ENCODE peak calls at places on chromosomes 5 and 9, in four cellular contexts. One of them, this sample, is unnamed. For H3K4me1, the result is how much of the 10 kb centered on the place peaks cover.

GRCh38 chr9:20640331-20641187 is 18.3 kb upstream of the MLLT3 start:
- DNase-seq in transverse colon: peak
- DNase-seq in GM23248: peak
- DNase-seq in IMR-90: peak
- DNase-seq in this sample: peak

GRCh38 chr9:5052858-5053257 is 67.8 kb downstream of the JAK2 start:
- DNase-seq in transverse colon: no peak
- DNase-seq in GM23248: peak
- DNase-seq in IMR-90: peak
- DNase-seq in this sample: no peak

GRCh38 chr5:174376056-174376455 is 330.6 kb downstream of the NSG2 start:
- DNase-seq in GM23248: no peak
- DNase-seq in IMR-90: no peak
- DNase-seq in transverse colon: no peak
- DNase-seq in this sample: no peak

GRCh38 chr9:78669591-78669990 is 372.7 kb downstream of the PSAT1 start:
- DNase-seq in transverse colon: no peak
- DNase-seq in IMR-90: peak
- DNase-seq in GM23248: no peak
- DNase-seq in this sample: no peak

GRCh38 chr9:124206391-124206790 is 51.4 kb upstream of the NEK6 start:
- DNase-seq in GM23248: no peak
- DNase-seq in transverse colon: no peak
- DNase-seq in IMR-90: no peak
- DNase-seq in this sample: no peak

GRCh38 chr5:3266861-3267260 is 328.8 kb upstream of the IRX1 start:
- DNase-seq in transverse colon: no peak
- DNase-seq in IMR-90: no peak
- DNase-seq in GM23248: no peak
- DNase-seq in this sample: no peak

GRCh38 chr5:57037355-57037754 is 85.4 kb upstream of the MIER3 start:
- DNase-seq in transverse colon: no peak
- DNase-seq in GM23248: no peak
- DNase-seq in IMR-90: no peak
- DNase-seq in this sample: no peak

GRCh38 chr5:154138701-154139100 is 51.8 kb upstream of the GALNT10 start:
- DNase-seq in transverse colon: no peak
- DNase-seq in GM23248: no peak
- DNase-seq in IMR-90: no peak
- DNase-seq in this sample: no peak

GRCh38 chr5:23482642-23483041 is 24.8 kb upstream of the PRDM9 start:
- DNase-seq in transverse colon: no peak
- DNase-seq in IMR-90: no peak
- DNase-seq in GM23248: no peak
- DNase-seq in this sample: no peak

GRCh38 chr5:177133845-177134652 is 476 bp downstream of the NSD1 start:
- DNase-seq in GM23248: peak
- DNase-seq in transverse colon: peak
- DNase-seq in IMR-90: peak
- DNase-seq in this sample: peak

GRCh38 chr9:136692190-136693134 is 5.2 kb upstream of the AGPAT2 start:
- DNase-seq in IMR-90: no peak
- DNase-seq in GM23248: no peak
- DNase-seq in transverse colon: no peak
- DNase-seq in this sample: no peak

GRCh38 chr9:136690104-136690840 is 3.0 kb upstream of the AGPAT2 start:
- DNase-seq in transverse colon: no peak
- DNase-seq in IMR-90: no peak
- DNase-seq in GM23248: no peak
- DNase-seq in this sample: no peak

GRCh38 chr9:136690841-136691261 is 3.6 kb upstream of the AGPAT2 start:
- DNase-seq in IMR-90: no peak
- DNase-seq in GM23248: no peak
- DNase-seq in transverse colon: no peak
- DNase-seq in this sample: no peak

GRCh38 chr9:136693135-136693489 is 5.9 kb upstream of the AGPAT2 start:
- DNase-seq in GM23248: no peak
- DNase-seq in transverse colon: no peak
- DNase-seq in IMR-90: no peak
- DNase-seq in this sample: no peak

DNA sequence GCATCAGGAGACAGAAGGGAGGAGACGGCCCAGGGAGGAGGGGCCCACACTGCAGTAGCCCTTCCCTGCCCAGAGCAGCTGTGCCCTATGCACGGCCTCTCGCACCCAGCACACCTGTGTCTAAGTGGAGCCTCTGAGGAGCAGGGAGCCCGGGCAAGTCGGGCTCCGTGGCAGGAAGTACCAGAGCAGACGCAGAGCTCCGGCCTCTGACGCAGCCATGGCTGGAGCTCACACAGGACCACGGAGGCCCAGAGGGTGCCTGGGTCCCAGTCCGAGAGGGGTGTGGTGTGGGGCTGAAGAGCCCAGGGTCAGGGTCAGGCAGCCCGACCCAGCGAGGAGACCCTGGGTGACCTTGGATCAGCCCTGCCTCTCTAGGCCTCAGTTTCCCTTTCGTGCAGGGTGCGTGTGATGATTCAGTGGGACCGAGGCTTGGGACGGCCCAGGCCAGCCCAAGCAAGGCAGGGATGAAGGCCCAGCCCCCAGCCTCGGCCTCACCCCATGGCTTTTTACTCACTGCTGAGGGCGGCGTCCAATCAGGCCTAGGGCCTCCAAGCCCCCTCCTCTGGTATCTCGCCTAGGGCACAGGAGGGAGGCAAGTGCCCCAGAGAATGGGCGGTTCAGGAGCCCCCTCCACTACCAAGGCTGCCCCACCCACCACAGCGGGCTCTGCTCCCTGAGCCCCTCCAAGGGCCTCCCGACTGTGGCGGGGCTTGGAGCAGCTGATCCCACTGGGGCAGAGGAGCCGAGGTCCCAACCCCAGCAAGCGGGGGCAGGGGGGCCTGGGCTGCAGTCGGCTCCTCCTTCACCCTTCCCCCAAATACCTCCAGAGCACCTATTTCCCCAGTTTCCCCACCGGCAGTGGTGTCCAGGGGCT is 4.3 kb upstream of the AGPAT2 start:
- DNase-seq in IMR-90: no peak
- DNase-seq in GM23248: no peak
- DNase-seq in transverse colon: no peak
- DNase-seq in this sample: no peak
- H3K4me1 ChIP-seq in IMR-90: under half
- H3K4me1 ChIP-seq in GM23248: under half
- H3K4me1 ChIP-seq in transverse colon: half or more
- H3K4me1 ChIP-seq in this sample: under half

DNA sequence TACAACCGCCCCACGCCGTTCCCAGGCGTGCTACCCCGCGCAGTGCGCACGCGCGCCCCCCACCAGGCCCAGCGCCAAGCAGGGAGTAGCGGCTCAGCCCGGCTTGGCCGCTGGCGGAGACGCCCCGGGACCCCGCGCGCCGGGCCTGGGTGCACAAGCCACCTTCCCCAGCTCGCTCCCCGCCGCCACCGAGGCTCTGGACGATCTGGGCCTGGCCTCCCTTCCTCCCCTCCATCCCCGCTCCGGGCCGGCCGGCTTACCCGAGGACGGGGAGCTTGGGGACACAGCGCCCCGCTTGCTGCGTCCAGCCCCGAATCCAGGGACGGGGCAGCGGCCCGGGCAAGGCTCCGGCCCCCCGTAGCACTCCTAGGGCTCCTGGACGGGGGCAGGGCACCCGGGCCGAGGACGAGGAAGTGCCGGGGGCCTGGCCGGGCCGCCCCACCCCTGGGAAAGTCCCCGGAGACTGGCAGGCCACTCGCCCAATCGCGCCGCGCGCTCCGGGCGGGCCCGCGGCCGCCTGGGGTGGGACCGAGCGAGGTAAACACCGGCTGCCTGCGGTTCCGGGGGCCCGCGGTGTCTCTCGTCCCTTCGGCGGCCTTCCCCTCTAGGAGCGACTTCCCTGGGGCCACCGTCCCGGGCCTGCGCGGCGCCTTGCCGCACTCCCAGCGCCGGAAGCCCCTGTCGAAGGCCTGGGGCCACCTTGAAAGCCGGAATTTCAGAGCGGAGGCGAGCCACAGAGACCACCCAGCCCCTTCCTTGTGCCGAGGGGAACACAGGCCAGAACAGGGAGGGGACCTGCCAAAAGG is at the start of gene TNIP1:
- DNase-seq in transverse colon: peak
- DNase-seq in IMR-90: peak
- DNase-seq in GM23248: peak
- DNase-seq in this sample: peak
- H3K27ac ChIP-seq in transverse colon: peak
- H3K27ac ChIP-seq in IMR-90: peak
- H3K27ac ChIP-seq in GM23248: peak
- H3K27ac ChIP-seq in this sample: peak

GRCh38 chr9:135886147-135886981 is 21.0 kb downstream of the CAMSAP1 start:
- DNase-seq in IMR-90: no peak
- DNase-seq in transverse colon: no peak
- DNase-seq in GM23248: no peak
- DNase-seq in this sample: no peak

GRCh38 chr9:135887021-135887507 is 20.3 kb downstream of the CAMSAP1 start:
- DNase-seq in IMR-90: peak
- DNase-seq in transverse colon: no peak
- DNase-seq in GM23248: peak
- DNase-seq in this sample: no peak

GRCh38 chr9:135888766-135889394 is 18.5 kb downstream of the CAMSAP1 start:
- DNase-seq in GM23248: no peak
- DNase-seq in IMR-90: no peak
- DNase-seq in transverse colon: no peak
- DNase-seq in this sample: no peak

GRCh38 chr9:135888126-135888765 is 19.1 kb downstream of the CAMSAP1 start:
- DNase-seq in IMR-90: no peak
- DNase-seq in transverse colon: no peak
- DNase-seq in GM23248: no peak
- DNase-seq in this sample: no peak

DNA sequence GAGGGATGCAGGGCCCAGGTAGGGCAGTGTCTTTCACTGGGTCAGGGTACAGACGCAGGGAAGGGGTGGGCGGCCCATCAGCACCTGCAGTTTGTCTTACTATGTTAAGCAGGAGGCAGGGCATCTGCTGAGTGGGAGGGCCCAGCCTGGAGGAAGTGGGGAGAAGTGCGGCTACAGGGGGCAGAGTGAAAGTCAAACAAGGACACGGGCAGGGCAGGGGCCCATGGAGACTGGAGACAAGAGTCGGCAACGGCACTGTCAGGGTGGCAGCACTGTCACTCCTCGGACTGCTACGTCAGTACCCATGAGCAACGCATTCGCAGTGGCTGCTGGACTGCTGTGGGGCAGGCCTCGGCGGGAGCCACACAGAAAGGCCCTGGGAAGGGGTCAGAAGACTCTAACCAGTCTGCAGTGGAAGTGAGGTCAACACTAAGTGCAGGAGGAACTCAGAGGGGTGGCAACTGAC is 19.7 kb downstream of the CAMSAP1 start:
- DNase-seq in transverse colon: no peak
- DNase-seq in GM23248: no peak
- DNase-seq in IMR-90: no peak
- DNase-seq in this sample: peak
- H3K4me3 ChIP-seq in transverse colon: no peak
- H3K4me3 ChIP-seq in GM23248: no peak
- H3K4me3 ChIP-seq in IMR-90: no peak
- H3K4me3 ChIP-seq in this sample: peak

GRCh38 chr5:102807878-102808502 is 52.9 kb downstream of the PAM start:
- DNase-seq in transverse colon: peak
- DNase-seq in GM23248: peak
- DNase-seq in IMR-90: peak
- DNase-seq in this sample: no peak
- H3K4me1 ChIP-seq in transverse colon: under half
- H3K4me1 ChIP-seq in GM23248: under half
- H3K4me1 ChIP-seq in IMR-90: under half
- H3K4me1 ChIP-seq in this sample: under half

GRCh38 chr5:73188764-73189521 is 15.9 kb downstream of the TMEM174 start:
- DNase-seq in IMR-90: peak
- DNase-seq in GM23248: peak
- DNase-seq in transverse colon: no peak
- DNase-seq in this sample: no peak
- H3K27ac ChIP-seq in IMR-90: peak
- H3K27ac ChIP-seq in GM23248: peak
- H3K27ac ChIP-seq in transverse colon: no peak
- H3K27ac ChIP-seq in this sample: no peak

DNA sequence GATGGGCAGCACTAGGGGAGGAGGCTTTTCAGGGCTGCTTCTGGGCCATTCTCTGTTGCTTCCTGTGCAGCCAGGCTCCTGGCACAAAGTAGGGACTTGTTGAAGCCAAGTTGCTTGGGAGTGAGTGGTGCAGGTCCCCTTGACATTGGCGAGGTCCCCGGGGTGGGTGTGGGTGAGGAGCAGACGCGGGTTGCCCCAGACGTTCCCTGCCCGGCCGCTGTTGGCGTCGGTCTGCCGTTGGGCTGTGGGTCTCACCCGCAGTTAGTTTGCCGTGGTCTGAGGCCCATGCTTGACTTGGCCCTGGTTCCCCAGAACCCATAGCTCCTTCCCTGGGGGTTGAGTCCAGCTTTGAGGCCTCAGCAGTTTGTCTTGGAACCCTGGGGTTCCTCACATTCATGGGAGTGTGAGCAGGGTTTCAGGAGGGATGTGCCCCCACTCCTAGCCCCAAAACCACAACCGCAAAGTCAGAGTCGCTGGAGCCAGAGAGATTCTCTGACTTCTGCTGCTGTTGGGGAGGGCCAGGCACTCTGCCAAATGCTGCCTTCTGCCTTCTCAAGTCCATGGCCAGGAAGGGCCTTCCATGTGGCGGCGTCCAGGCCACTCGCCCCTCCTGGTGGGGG is 77.5 kb downstream of the RXRA start:
- DNase-seq in transverse colon: peak
- DNase-seq in IMR-90: peak
- DNase-seq in GM23248: peak
- DNase-seq in this sample: peak
- H3K4me3 ChIP-seq in transverse colon: no peak
- H3K4me3 ChIP-seq in IMR-90: no peak
- H3K4me3 ChIP-seq in GM23248: no peak
- H3K4me3 ChIP-seq in this sample: no peak